ENCODE peak calls at places on chromosome 4, in four cellular contexts. One of them, this sample, is unnamed.

GRCh38 chr4:98744372-98745150 is 86.2 kb upstream of the TSPAN5 start:
- DNase-seq in kidney: no peak
- DNase-seq in ovary: no peak
- DNase-seq in astrocyte: no peak
- DNase-seq in this sample: peak

GRCh38 chr4:182189107-182189878 is 53.9 kb upstream of the TENM3 start:
- DNase-seq in astrocyte: peak
- DNase-seq in kidney: no peak
- DNase-seq in ovary: no peak
- DNase-seq in this sample: no peak

GRCh38 chr4:6157926-6158325 is 42.4 kb downstream of the JAKMIP1 start:
- DNase-seq in kidney: no peak
- DNase-seq in ovary: no peak
- DNase-seq in astrocyte: no peak
- DNase-seq in this sample: no peak

GRCh38 chr4:13160906-13161305 is 323.2 kb downstream of the RAB28 start:
- DNase-seq in astrocyte: peak
- DNase-seq in kidney: no peak
- DNase-seq in ovary: no peak
- DNase-seq in this sample: no peak

GRCh38 chr4:105236202-105236916 is 89.7 kb downstream of the TET2 start:
- DNase-seq in ovary: no peak
- DNase-seq in astrocyte: no peak
- DNase-seq in kidney: no peak
- DNase-seq in this sample: no peak

GRCh38 chr4:3862640-3863420 is 96.6 kb downstream of the ADRA2C start:
- DNase-seq in ovary: no peak
- DNase-seq in astrocyte: no peak
- DNase-seq in kidney: peak
- DNase-seq in this sample: peak

GRCh38 chr4:81648576-81649272 is 177.0 kb upstream of the RASGEF1B start:
- DNase-seq in ovary: no peak
- DNase-seq in astrocyte: peak
- DNase-seq in kidney: no peak
- DNase-seq in this sample: no peak

GRCh38 chr4:8818063-8818881 is 53.4 kb downstream of the HMX1 start:
- DNase-seq in astrocyte: no peak
- DNase-seq in kidney: peak
- DNase-seq in ovary: no peak
- DNase-seq in this sample: no peak

GRCh38 chr4:72440404-72440803 is 128.6 kb downstream of the ADAMTS3 start:
- DNase-seq in kidney: no peak
- DNase-seq in astrocyte: no peak
- DNase-seq in ovary: no peak
- DNase-seq in this sample: no peak

GRCh38 chr4:145843148-145843547 is 95.5 kb downstream of the ZNF827 start:
- DNase-seq in ovary: no peak
- DNase-seq in astrocyte: peak
- DNase-seq in kidney: no peak
- DNase-seq in this sample: peak

GRCh38 chr4:40194602-40195161 is 2.1 kb upstream of the RHOH start:
- DNase-seq in kidney: no peak
- DNase-seq in ovary: no peak
- DNase-seq in astrocyte: no peak
- DNase-seq in this sample: peak

GRCh38 chr4:5165419-5166369 is 114.4 kb downstream of the STK32B start:
- DNase-seq in ovary: no peak
- DNase-seq in astrocyte: peak
- DNase-seq in kidney: no peak
- DNase-seq in this sample: peak

GRCh38 chr4:23945521-23946017 is 55.7 kb upstream of the PPARGC1A start:
- DNase-seq in astrocyte: peak
- DNase-seq in kidney: peak
- DNase-seq in ovary: no peak
- DNase-seq in this sample: no peak

GRCh38 chr4:12548678-12549077 is 935.5 kb downstream of the RAB28 start:
- DNase-seq in astrocyte: no peak
- DNase-seq in kidney: no peak
- DNase-seq in ovary: no peak
- DNase-seq in this sample: no peak

GRCh38 chr4:120155287-120155686 is 88.6 kb upstream of the MAD2L1 start:
- DNase-seq in kidney: no peak
- DNase-seq in astrocyte: no peak
- DNase-seq in ovary: no peak
- DNase-seq in this sample: no peak

GRCh38 chr4:3531306-3531886 is 826 bp downstream of the LRPAP1 start:
- DNase-seq in astrocyte: no peak
- DNase-seq in ovary: no peak
- DNase-seq in kidney: peak
- DNase-seq in this sample: no peak

GRCh38 chr4:163681208-163681821 is 186.8 kb downstream of the TMA16 start:
- DNase-seq in astrocyte: no peak
- DNase-seq in kidney: no peak
- DNase-seq in ovary: no peak
- DNase-seq in this sample: peak

GRCh38 chr4:8156617-8157016 is 2.0 kb downstream of the ABLIM2 start:
- DNase-seq in astrocyte: no peak
- DNase-seq in kidney: peak
- DNase-seq in ovary: no peak
- DNase-seq in this sample: no peak

GRCh38 chr4:119707336-119707735 is 78.7 kb upstream of the PDE5A start:
- DNase-seq in astrocyte: no peak
- DNase-seq in kidney: no peak
- DNase-seq in ovary: no peak
- DNase-seq in this sample: no peak

GRCh38 chr4:1180663-1181062 is 8.3 kb upstream of the SPON2 start:
- DNase-seq in astrocyte: no peak
- DNase-seq in ovary: no peak
- DNase-seq in kidney: no peak
- DNase-seq in this sample: no peak

GRCh38 chr4:726816-727215 is 21.2 kb downstream of the PCGF3 start:
- DNase-seq in kidney: no peak
- DNase-seq in astrocyte: no peak
- DNase-seq in ovary: no peak
- DNase-seq in this sample: no peak

GRCh38 chr4:56871357-56871993 is 36.2 kb upstream of the REST start:
- DNase-seq in astrocyte: no peak
- DNase-seq in ovary: no peak
- DNase-seq in kidney: no peak
- DNase-seq in this sample: no peak

GRCh38 chr4:107987916-107988762 is 1.6 kb upstream of the HADH start:
- DNase-seq in kidney: no peak
- DNase-seq in ovary: no peak
- DNase-seq in astrocyte: no peak
- DNase-seq in this sample: no peak

GRCh38 chr4:137124278-137124932 is 407.9 kb downstream of the PCDH18 start:
- DNase-seq in astrocyte: peak
- DNase-seq in kidney: no peak
- DNase-seq in ovary: no peak
- DNase-seq in this sample: peak

GRCh38 chr4:137621056-137621455 is 88.8 kb upstream of the PCDH18 start:
- DNase-seq in astrocyte: peak
- DNase-seq in kidney: no peak
- DNase-seq in ovary: no peak
- DNase-seq in this sample: no peak

GRCh38 chr4:184968784-184969201 is 49.5 kb upstream of the HELT start:
- DNase-seq in ovary: no peak
- DNase-seq in kidney: peak
- DNase-seq in astrocyte: no peak
- DNase-seq in this sample: no peak

GRCh38 chr4:103757631-103758030 is 37.8 kb upstream of the TACR3 start:
- DNase-seq in ovary: no peak
- DNase-seq in astrocyte: no peak
- DNase-seq in kidney: no peak
- DNase-seq in this sample: no peak

GRCh38 chr4:161343188-161343950 is 820.4 kb downstream of the FSTL5 start:
- DNase-seq in astrocyte: no peak
- DNase-seq in kidney: no peak
- DNase-seq in ovary: no peak
- DNase-seq in this sample: no peak

GRCh38 chr4:24927039-24927438 is 14.2 kb upstream of the CCDC149 start:
- DNase-seq in astrocyte: no peak
- DNase-seq in kidney: no peak
- DNase-seq in ovary: no peak
- DNase-seq in this sample: no peak

GRCh38 chr4:37662861-37663390 is 23.2 kb downstream of the RELL1 start:
- DNase-seq in kidney: no peak
- DNase-seq in ovary: no peak
- DNase-seq in astrocyte: peak
- DNase-seq in this sample: no peak

GRCh38 chr4:10164877-10165283 is 48.3 kb upstream of the WDR1 start:
- DNase-seq in astrocyte: no peak
- DNase-seq in kidney: no peak
- DNase-seq in ovary: no peak
- DNase-seq in this sample: peak

GRCh38 chr4:138192113-138192512 is 50.0 kb downstream of the SLC7A11 start:
- DNase-seq in astrocyte: peak
- DNase-seq in kidney: no peak
- DNase-seq in ovary: no peak
- DNase-seq in this sample: peak

GRCh38 chr4:5547651-5548249 is 160.6 kb downstream of the EVC2 start:
- DNase-seq in kidney: no peak
- DNase-seq in ovary: no peak
- DNase-seq in astrocyte: no peak
- DNase-seq in this sample: no peak

GRCh38 chr4:947491-947971 is 15.3 kb downstream of the TMEM175 start:
- DNase-seq in ovary: no peak
- DNase-seq in astrocyte: no peak
- DNase-seq in kidney: peak
- DNase-seq in this sample: no peak

GRCh38 chr4:169080970-169081369 is 70.9 kb upstream of the CBR4 start:
- DNase-seq in kidney: no peak
- DNase-seq in astrocyte: peak
- DNase-seq in ovary: peak
- DNase-seq in this sample: peak

GRCh38 chr4:100299019-100299418 is 108.8 kb upstream of the DDIT4L start:
- DNase-seq in ovary: peak
- DNase-seq in astrocyte: peak
- DNase-seq in kidney: no peak
- DNase-seq in this sample: peak

GRCh38 chr4:31807036-31807435 is 1086.9 kb downstream of the PCDH7 start:
- DNase-seq in astrocyte: peak
- DNase-seq in kidney: no peak
- DNase-seq in ovary: no peak
- DNase-seq in this sample: no peak

GRCh38 chr4:26069218-26069617 is 155.2 kb downstream of the SMIM20 start:
- DNase-seq in ovary: no peak
- DNase-seq in kidney: no peak
- DNase-seq in astrocyte: peak
- DNase-seq in this sample: no peak

GRCh38 chr4:122576261-122577188 is 44.3 kb downstream of the IL21 start:
- DNase-seq in astrocyte: no peak
- DNase-seq in kidney: no peak
- DNase-seq in ovary: no peak
- DNase-seq in this sample: peak

GRCh38 chr4:186709509-186709908 is 14.1 kb downstream of the FAT1 start:
- DNase-seq in ovary: no peak
- DNase-seq in kidney: no peak
- DNase-seq in astrocyte: no peak
- DNase-seq in this sample: no peak
- H3K27ac ChIP-seq in ovary: no peak
- H3K27ac ChIP-seq in kidney: no peak
- H3K27ac ChIP-seq in astrocyte: no peak
- H3K27ac ChIP-seq in this sample: no peak

GRCh38 chr4:140755811-140756291 is 334 bp downstream of the TBC1D9 start:
- DNase-seq in astrocyte: peak
- DNase-seq in kidney: peak
- DNase-seq in ovary: peak
- DNase-seq in this sample: peak
- H3K27ac ChIP-seq in astrocyte: peak
- H3K27ac ChIP-seq in kidney: peak
- H3K27ac ChIP-seq in ovary: peak
- H3K27ac ChIP-seq in this sample: peak

DNA sequence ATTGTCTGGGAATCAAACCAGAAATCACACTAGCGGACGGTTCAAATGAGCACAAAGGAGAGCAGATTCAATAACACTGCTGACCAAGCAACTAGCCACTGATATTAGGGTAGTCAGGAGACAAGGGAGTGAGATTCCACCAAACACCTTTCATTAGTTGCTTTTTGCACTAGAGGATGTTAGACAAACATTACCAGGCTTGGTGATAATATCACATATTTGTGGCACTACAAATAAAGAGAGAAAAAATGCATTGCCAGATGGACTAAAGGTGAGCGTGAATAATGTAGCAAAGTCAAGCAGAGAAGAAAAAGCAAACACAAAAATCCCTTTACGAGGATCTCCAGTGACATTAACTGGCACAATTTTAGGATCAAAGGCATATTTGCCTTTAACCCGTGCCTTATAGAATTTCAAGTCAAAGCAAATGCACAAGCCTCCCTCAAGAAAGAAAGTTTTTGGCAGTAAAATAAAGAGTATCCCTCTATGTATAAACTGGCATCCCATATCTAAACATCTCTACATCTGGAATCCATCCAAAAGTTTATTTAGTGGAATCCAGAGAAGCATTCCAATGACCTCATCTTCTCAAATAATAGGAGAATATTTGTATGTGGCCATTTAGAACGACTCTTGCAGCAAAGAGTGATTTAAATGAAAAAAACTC is 290.9 kb downstream of the KCTD8 start:
- DNase-seq in ovary: no peak
- DNase-seq in kidney: no peak
- DNase-seq in astrocyte: peak
- DNase-seq in this sample: peak
- H3K27ac ChIP-seq in ovary: no peak
- H3K27ac ChIP-seq in kidney: no peak
- H3K27ac ChIP-seq in astrocyte: peak
- H3K27ac ChIP-seq in this sample: peak

DNA sequence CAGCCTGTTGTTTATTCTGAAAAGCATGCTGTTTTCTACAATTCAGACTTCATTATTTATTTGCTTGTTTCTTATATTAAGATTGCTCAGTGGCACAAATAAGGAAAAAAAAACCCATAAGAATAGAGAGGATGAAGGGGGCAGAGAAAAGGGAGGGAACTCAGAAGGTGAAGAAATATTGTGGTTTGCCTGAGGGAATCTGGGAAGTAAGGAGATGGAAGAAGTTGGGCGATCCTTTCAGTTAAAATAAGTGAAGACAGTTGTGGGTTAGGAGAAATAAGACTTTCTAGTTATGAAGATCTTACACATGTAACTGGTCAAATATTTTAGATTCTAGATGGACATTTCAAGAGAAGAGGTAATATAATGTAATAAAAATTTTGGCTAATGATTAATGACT is 138.8 kb upstream of the LIMCH1 start:
- DNase-seq in astrocyte: no peak
- DNase-seq in kidney: no peak
- DNase-seq in ovary: no peak
- DNase-seq in this sample: no peak
- H3K27ac ChIP-seq in astrocyte: no peak
- H3K27ac ChIP-seq in kidney: no peak
- H3K27ac ChIP-seq in ovary: no peak
- H3K27ac ChIP-seq in this sample: no peak

GRCh38 chr4:101355246-101355645 is 7.9 kb upstream of the PPP3CA start:
- DNase-seq in kidney: no peak
- DNase-seq in astrocyte: no peak
- DNase-seq in ovary: no peak
- DNase-seq in this sample: no peak
- H3K27ac ChIP-seq in kidney: no peak
- H3K27ac ChIP-seq in astrocyte: no peak
- H3K27ac ChIP-seq in ovary: no peak
- H3K27ac ChIP-seq in this sample: no peak